ENCODE peak calls at places on chromosomes 1 and 21, in eight cellular contexts. One of them, this sample, is unnamed.

GRCh38 chr1:19647643-19648042 is 3.5 kb downstream of the NBL1 start:
- DNase-seq in BJ: no peak
- DNase-seq in fibroblast of pulmonary artery: no peak
- DNase-seq in prostate gland: peak; percentile 42
- DNase-seq in kidney: peak; percentile 38
- DNase-seq in IMR-90: no peak
- DNase-seq in fibroblast of mammary gland: no peak
- DNase-seq in sigmoid colon: no peak
- DNase-seq in this sample: peak; percentile 32

GRCh38 chr21:37564924-37565529 is 198.5 kb downstream of the DYRK1A start:
- DNase-seq in BJ: no peak
- DNase-seq in fibroblast of pulmonary artery: no peak
- DNase-seq in prostate gland: no peak
- DNase-seq in kidney: no peak
- DNase-seq in IMR-90: peak; percentile 15
- DNase-seq in fibroblast of mammary gland: no peak
- DNase-seq in sigmoid colon: no peak
- DNase-seq in this sample: no peak

GRCh38 chr1:150168960-150169565 is 19.3 kb downstream of the PLEKHO1 start:
- DNase-seq in BJ: no peak
- DNase-seq in fibroblast of pulmonary artery: peak; percentile 75
- DNase-seq in prostate gland: peak; percentile 61
- DNase-seq in kidney: no peak
- DNase-seq in IMR-90: peak; percentile 63
- DNase-seq in fibroblast of mammary gland: peak; percentile 67
- DNase-seq in sigmoid colon: peak; percentile 89
- DNase-seq in this sample: peak; percentile 68

GRCh38 chr1:97204468-97204867 is 482.9 kb downstream of the PTBP2 start:
- DNase-seq in BJ: peak; percentile 23
- DNase-seq in fibroblast of pulmonary artery: peak; percentile 47
- DNase-seq in prostate gland: no peak
- DNase-seq in kidney: no peak
- DNase-seq in IMR-90: peak; percentile 75
- DNase-seq in fibroblast of mammary gland: peak; percentile 60
- DNase-seq in sigmoid colon: no peak
- DNase-seq in this sample: no peak

GRCh38 chr1:27816921-27817630 is 13.5 kb upstream of the PPP1R8 start:
- DNase-seq in BJ: peak; percentile 24
- DNase-seq in fibroblast of pulmonary artery: peak; percentile 77
- DNase-seq in prostate gland: no peak
- DNase-seq in kidney: no peak
- DNase-seq in IMR-90: peak; percentile 66
- DNase-seq in fibroblast of mammary gland: peak; percentile 68
- DNase-seq in sigmoid colon: no peak
- DNase-seq in this sample: no peak

GRCh38 chr1:27572679-27573426 is 31.1 kb downstream of the AHDC1 start:
- DNase-seq in BJ: no peak
- DNase-seq in fibroblast of pulmonary artery: no peak
- DNase-seq in prostate gland: no peak
- DNase-seq in kidney: peak; percentile 85
- DNase-seq in IMR-90: no peak
- DNase-seq in fibroblast of mammary gland: peak; percentile 47
- DNase-seq in sigmoid colon: peak; percentile 75
- DNase-seq in this sample: peak; percentile 46

GRCh38 chr1:13797397-13797796 is 97.4 kb downstream of the PRDM2 start:
- DNase-seq in BJ: no peak
- DNase-seq in fibroblast of pulmonary artery: no peak
- DNase-seq in prostate gland: no peak
- DNase-seq in kidney: no peak
- DNase-seq in IMR-90: no peak
- DNase-seq in fibroblast of mammary gland: no peak
- DNase-seq in sigmoid colon: no peak
- DNase-seq in this sample: no peak

GRCh38 chr1:248752119-248752931 is 3.2 kb downstream of the LYPD8 start:
- DNase-seq in BJ: no peak
- DNase-seq in fibroblast of pulmonary artery: peak; percentile 2
- DNase-seq in prostate gland: no peak
- DNase-seq in kidney: no peak
- DNase-seq in IMR-90: no peak
- DNase-seq in fibroblast of mammary gland: peak; percentile 28
- DNase-seq in sigmoid colon: no peak
- DNase-seq in this sample: no peak

GRCh38 chr1:158049867-158050266 is 56.4 kb downstream of the KIRREL1 start:
- DNase-seq in BJ: no peak
- DNase-seq in fibroblast of pulmonary artery: peak; percentile 49
- DNase-seq in prostate gland: no peak
- DNase-seq in kidney: no peak
- DNase-seq in IMR-90: peak; percentile 65
- DNase-seq in fibroblast of mammary gland: peak; percentile 44
- DNase-seq in sigmoid colon: no peak
- DNase-seq in this sample: no peak

GRCh38 chr21:35796834-35797233 is 263.5 kb downstream of the SETD4 start:
- DNase-seq in BJ: no peak
- DNase-seq in fibroblast of pulmonary artery: peak; percentile 9
- DNase-seq in prostate gland: no peak
- DNase-seq in kidney: no peak
- DNase-seq in IMR-90: peak; percentile 20
- DNase-seq in fibroblast of mammary gland: no peak
- DNase-seq in sigmoid colon: no peak
- DNase-seq in this sample: no peak

GRCh38 chr21:42102063-42102462 is 30.9 kb downstream of the UMODL1 start:
- DNase-seq in BJ: no peak
- DNase-seq in fibroblast of pulmonary artery: no peak
- DNase-seq in prostate gland: no peak
- DNase-seq in kidney: no peak
- DNase-seq in IMR-90: no peak
- DNase-seq in fibroblast of mammary gland: no peak
- DNase-seq in sigmoid colon: no peak
- DNase-seq in this sample: peak; percentile 30

GRCh38 chr1:64915381-64916274 is 50.7 kb downstream of the JAK1 start:
- DNase-seq in BJ: peak; percentile 26
- DNase-seq in fibroblast of pulmonary artery: peak; percentile 71
- DNase-seq in prostate gland: no peak
- DNase-seq in kidney: no peak
- DNase-seq in IMR-90: peak; percentile 94
- DNase-seq in fibroblast of mammary gland: peak; percentile 90
- DNase-seq in sigmoid colon: no peak
- DNase-seq in this sample: peak; percentile 92

GRCh38 chr1:216903389-216903754 is 180.1 kb upstream of the ESRRG start:
- DNase-seq in BJ: no peak
- DNase-seq in fibroblast of pulmonary artery: peak; percentile 46
- DNase-seq in prostate gland: no peak
- DNase-seq in kidney: no peak
- DNase-seq in IMR-90: peak; percentile 87
- DNase-seq in fibroblast of mammary gland: no peak
- DNase-seq in sigmoid colon: no peak
- DNase-seq in this sample: peak; percentile 93

GRCh38 chr1:9817734-9818133 is 6.0 kb downstream of the CLSTN1 start:
- DNase-seq in BJ: no peak
- DNase-seq in fibroblast of pulmonary artery: no peak
- DNase-seq in prostate gland: no peak
- DNase-seq in kidney: no peak
- DNase-seq in IMR-90: no peak
- DNase-seq in fibroblast of mammary gland: no peak
- DNase-seq in sigmoid colon: peak; percentile 11
- DNase-seq in this sample: no peak

GRCh38 chr1:51622455-51622913 is 5.6 kb downstream of the OSBPL9 start:
- DNase-seq in BJ: no peak
- DNase-seq in fibroblast of pulmonary artery: peak; percentile 70
- DNase-seq in prostate gland: no peak
- DNase-seq in kidney: no peak
- DNase-seq in IMR-90: peak; percentile 80
- DNase-seq in fibroblast of mammary gland: peak; percentile 88
- DNase-seq in sigmoid colon: peak; percentile 86
- DNase-seq in this sample: peak; percentile 95

GRCh38 chr21:15732290-15732995 is 2.7 kb downstream of the USP25 start:
- DNase-seq in BJ: no peak
- DNase-seq in fibroblast of pulmonary artery: peak; percentile 49
- DNase-seq in prostate gland: no peak
- DNase-seq in kidney: no peak
- DNase-seq in IMR-90: peak; percentile 51
- DNase-seq in fibroblast of mammary gland: peak; percentile 47
- DNase-seq in sigmoid colon: no peak
- DNase-seq in this sample: peak; percentile 63

GRCh38 chr1:23168079-23168461 is 586 bp downstream of the LUZP1 start:
- DNase-seq in BJ: no peak
- DNase-seq in fibroblast of pulmonary artery: no peak
- DNase-seq in prostate gland: peak; percentile 22
- DNase-seq in kidney: peak; percentile 81
- DNase-seq in IMR-90: no peak
- DNase-seq in fibroblast of mammary gland: no peak
- DNase-seq in sigmoid colon: peak; percentile 68
- DNase-seq in this sample: no peak

GRCh38 chr1:204928671-204929486 is 58.2 kb downstream of the NFASC start:
- DNase-seq in BJ: no peak
- DNase-seq in fibroblast of pulmonary artery: no peak
- DNase-seq in prostate gland: no peak
- DNase-seq in kidney: no peak
- DNase-seq in IMR-90: no peak
- DNase-seq in fibroblast of mammary gland: no peak
- DNase-seq in sigmoid colon: peak; percentile 35
- DNase-seq in this sample: no peak

GRCh38 chr1:33470495-33471012 is 1.9 kb upstream of the ZSCAN20 start:
- DNase-seq in BJ: peak; percentile 61
- DNase-seq in fibroblast of pulmonary artery: peak; percentile 87
- DNase-seq in prostate gland: peak; percentile 66
- DNase-seq in kidney: peak; percentile 83
- DNase-seq in IMR-90: peak; percentile 88
- DNase-seq in fibroblast of mammary gland: peak; percentile 89
- DNase-seq in sigmoid colon: peak; percentile 88
- DNase-seq in this sample: peak; percentile 90

GRCh38 chr1:196115641-196116040 is 492.6 kb downstream of the KCNT2 start:
- DNase-seq in BJ: peak; percentile 37
- DNase-seq in fibroblast of pulmonary artery: peak; percentile 70
- DNase-seq in prostate gland: no peak
- DNase-seq in kidney: peak; percentile 71
- DNase-seq in IMR-90: peak; percentile 70
- DNase-seq in fibroblast of mammary gland: peak; percentile 52
- DNase-seq in sigmoid colon: no peak
- DNase-seq in this sample: peak; percentile 64

GRCh38 chr1:25484096-25484495 is 53.4 kb downstream of the MACO1 start:
- DNase-seq in BJ: no peak
- DNase-seq in fibroblast of pulmonary artery: no peak
- DNase-seq in prostate gland: peak; percentile 88
- DNase-seq in kidney: peak; percentile 80
- DNase-seq in IMR-90: no peak
- DNase-seq in fibroblast of mammary gland: no peak
- DNase-seq in sigmoid colon: peak; percentile 81
- DNase-seq in this sample: no peak

GRCh38 chr1:28173151-28173979 is 3.1 kb downstream of the PTAFR start:
- DNase-seq in BJ: no peak
- DNase-seq in fibroblast of pulmonary artery: peak; percentile 49
- DNase-seq in prostate gland: no peak
- DNase-seq in kidney: no peak
- DNase-seq in IMR-90: peak; percentile 34
- DNase-seq in fibroblast of mammary gland: peak; percentile 31
- DNase-seq in sigmoid colon: no peak
- DNase-seq in this sample: peak; percentile 25

GRCh38 chr1:114328505-114328904 is 174.8 kb upstream of the SYT6 start:
- DNase-seq in BJ: no peak
- DNase-seq in fibroblast of pulmonary artery: no peak
- DNase-seq in prostate gland: no peak
- DNase-seq in kidney: no peak
- DNase-seq in IMR-90: no peak
- DNase-seq in fibroblast of mammary gland: no peak
- DNase-seq in sigmoid colon: no peak
- DNase-seq in this sample: no peak

GRCh38 chr1:183604048-183604808 is 14.0 kb upstream of the NCF2 start:
- DNase-seq in BJ: peak; percentile 81
- DNase-seq in fibroblast of pulmonary artery: peak; percentile 67
- DNase-seq in prostate gland: no peak
- DNase-seq in kidney: no peak
- DNase-seq in IMR-90: peak; percentile 97
- DNase-seq in fibroblast of mammary gland: peak; percentile 94
- DNase-seq in sigmoid colon: no peak
- DNase-seq in this sample: no peak

GRCh38 chr1:226128487-226129075 is 58.0 kb downstream of the ACBD3 start:
- DNase-seq in BJ: peak; percentile 53
- DNase-seq in fibroblast of pulmonary artery: peak; percentile 54
- DNase-seq in prostate gland: peak; percentile 56
- DNase-seq in kidney: no peak
- DNase-seq in IMR-90: peak; percentile 51
- DNase-seq in fibroblast of mammary gland: peak; percentile 25
- DNase-seq in sigmoid colon: peak; percentile 35
- DNase-seq in this sample: peak; percentile 89

GRCh38 chr1:6962390-6962955 is 177.2 kb downstream of the CAMTA1 start:
- DNase-seq in BJ: no peak
- DNase-seq in fibroblast of pulmonary artery: no peak
- DNase-seq in prostate gland: no peak
- DNase-seq in kidney: peak; percentile 91
- DNase-seq in IMR-90: no peak
- DNase-seq in fibroblast of mammary gland: peak; percentile 1
- DNase-seq in sigmoid colon: peak; percentile 69
- DNase-seq in this sample: peak; percentile 36

GRCh38 chr1:206447792-206448191 is 22.5 kb upstream of the IKBKE start:
- DNase-seq in BJ: no peak
- DNase-seq in fibroblast of pulmonary artery: no peak
- DNase-seq in prostate gland: no peak
- DNase-seq in kidney: no peak
- DNase-seq in IMR-90: no peak
- DNase-seq in fibroblast of mammary gland: no peak
- DNase-seq in sigmoid colon: no peak
- DNase-seq in this sample: peak; percentile 75

GRCh38 chr1:54885237-54885679 is 1.7 kb downstream of the DHCR24 start:
- DNase-seq in BJ: no peak
- DNase-seq in fibroblast of pulmonary artery: no peak
- DNase-seq in prostate gland: no peak
- DNase-seq in kidney: no peak
- DNase-seq in IMR-90: no peak
- DNase-seq in fibroblast of mammary gland: no peak
- DNase-seq in sigmoid colon: no peak
- DNase-seq in this sample: peak; percentile 38
- H3K4me3 ChIP-seq in BJ: no peak overlapping the region
- H3K4me3 ChIP-seq in fibroblast of pulmonary artery: peak overlapping the region; percentile 90
- H3K4me3 ChIP-seq in prostate gland: peak overlapping the region; percentile 88
- H3K4me3 ChIP-seq in kidney: no peak overlapping the region
- H3K4me3 ChIP-seq in IMR-90: no peak overlapping the region
- H3K4me3 ChIP-seq in fibroblast of mammary gland: peak overlapping the region; percentile 91
- H3K4me3 ChIP-seq in sigmoid colon: no peak overlapping the region
- H3K4me3 ChIP-seq in this sample: peak overlapping the region; percentile 91

GRCh38 chr1:40855513-40855912 is 6.7 kb downstream of the CITED4 start:
- DNase-seq in BJ: no peak
- DNase-seq in fibroblast of pulmonary artery: no peak
- DNase-seq in prostate gland: no peak
- DNase-seq in kidney: no peak
- DNase-seq in IMR-90: no peak
- DNase-seq in fibroblast of mammary gland: no peak
- DNase-seq in sigmoid colon: no peak
- DNase-seq in this sample: no peak
- TF ChIP-seq CTCF in BJ: peak; percentile 32
- TF ChIP-seq CTCF in fibroblast of pulmonary artery: peak; percentile 34
- TF ChIP-seq CTCF in prostate gland: no peak
- TF ChIP-seq CTCF in kidney: no peak
- TF ChIP-seq CTCF in IMR-90: peak; percentile 16
- TF ChIP-seq CTCF in fibroblast of mammary gland: peak; percentile 36
- TF ChIP-seq CTCF in sigmoid colon: no peak
- TF ChIP-seq CTCF in this sample: no peak

GRCh38 chr1:37540036-37540785 is 13.9 kb downstream of the SNIP1 start:
- DNase-seq in BJ: no peak
- DNase-seq in fibroblast of pulmonary artery: no peak
- DNase-seq in prostate gland: no peak
- DNase-seq in kidney: no peak
- DNase-seq in IMR-90: no peak
- DNase-seq in fibroblast of mammary gland: no peak
- DNase-seq in sigmoid colon: no peak
- DNase-seq in this sample: no peak
- H3K4me3 ChIP-seq in BJ: no peak overlapping the region
- H3K4me3 ChIP-seq in fibroblast of pulmonary artery: no peak overlapping the region
- H3K4me3 ChIP-seq in prostate gland: no peak overlapping the region
- H3K4me3 ChIP-seq in kidney: no peak overlapping the region
- H3K4me3 ChIP-seq in IMR-90: no peak overlapping the region
- H3K4me3 ChIP-seq in fibroblast of mammary gland: no peak overlapping the region
- H3K4me3 ChIP-seq in sigmoid colon: no peak overlapping the region
- H3K4me3 ChIP-seq in this sample: no peak overlapping the region

GRCh38 chr1:79322511-79323027 is 316.0 kb upstream of the ADGRL4 start:
- DNase-seq in BJ: no peak
- DNase-seq in fibroblast of pulmonary artery: peak; percentile 47
- DNase-seq in prostate gland: no peak
- DNase-seq in kidney: no peak
- DNase-seq in IMR-90: peak; percentile 50
- DNase-seq in fibroblast of mammary gland: peak; percentile 61
- DNase-seq in sigmoid colon: no peak
- DNase-seq in this sample: peak; percentile 12
- TF ChIP-seq CTCF in BJ: no peak
- TF ChIP-seq CTCF in fibroblast of pulmonary artery: peak; percentile 18
- TF ChIP-seq CTCF in prostate gland: no peak
- TF ChIP-seq CTCF in kidney: no peak
- TF ChIP-seq CTCF in IMR-90: peak; percentile 14
- TF ChIP-seq CTCF in fibroblast of mammary gland: peak; percentile 35
- TF ChIP-seq CTCF in sigmoid colon: no peak
- TF ChIP-seq CTCF in this sample: no peak